ENCODE peak calls at places on chromosomes 12 and 14, in four cellular contexts. I, B, Q and H are unnamed samples.
A peak's percentile ranks its signal among the peaks of the same experiment; 100 is the strongest.

GRCh38 chr12:127650626-127651025 is 616.3 kb upstream of the TMEM132C start:
- DNase-seq in I (no peak), B (no peak), Q (no peak), H (no peak)

GRCh38 chr12:1391722-1392121 is 202.7 kb downstream of the FBXL14 start:
- DNase-seq in I (no peak), B (no peak), Q (no peak), H (no peak)

GRCh38 chr12:47360771-47361388 is 281.1 kb upstream of the AMIGO2 start:
- DNase-seq in I (no peak), B (no peak), Q (no peak), H (no peak)

GRCh38 chr14:66240112-66240511 is 246.1 kb upstream of the CCDC196 start:
- DNase-seq in I (peak; percentile 13), B (no peak), Q (no peak), H (no peak)

GRCh38 chr12:109192358-109192757 is 76.0 kb downstream of the ACACB start:
- DNase-seq in I (peak; percentile 86), B (no peak), Q (no peak), H (no peak)

GRCh38 chr14:63200035-63200740 is 4.1 kb upstream of the RHOJ start:
- DNase-seq in I (no peak), B (no peak), Q (no peak), H (no peak)

GRCh38 chr14:88321692-88322504 is 1.2 kb downstream of the KCNK10 start:
- DNase-seq in I (no peak), B (no peak), Q (no peak), H (no peak)

GRCh38 chr12:3342051-3342450 is 149.0 kb upstream of the PRMT8 start:
- DNase-seq in I (peak; percentile 63), B (peak; percentile 23), Q (no peak), H (no peak)

GRCh38 chr14:104423715-104424405 is 155.7 kb upstream of the C14orf180 start:
- DNase-seq in I (no peak), B (no peak), Q (no peak), H (peak; percentile 18)

GRCh38 chr14:52951730-52952481 is 1.1 kb upstream of the FERMT2 start:
- DNase-seq in I (peak; percentile 71), B (peak; percentile 32), Q (no peak), H (no peak)

GRCh38 chr12:111584959-111585358 is 14.2 kb downstream of the ATXN2 start:
- DNase-seq in I (no peak), B (no peak), Q (no peak), H (no peak)

GRCh38 chr12:53423597-53423996 is at the start of gene AMHR2:
- DNase-seq in I (no peak), B (no peak), Q (no peak), H (no peak)

GRCh38 chr12:13103391-13104033 is at the start of gene GSG1:
- DNase-seq in I (peak; percentile 8), B (no peak), Q (no peak), H (no peak)

GRCh38 chr12:70840966-70841365 is 79.6 kb downstream of the PTPRR start:
- DNase-seq in I (peak; percentile 11), B (no peak), Q (no peak), H (no peak)